ENCODE peak calls at places on chromosomes 4 and X, in ten cellular contexts. One of them, this sample, is unnamed. For H3K4me1, the result is how much of the 10 kb centered on the place peaks cover.

GRCh38 chrX:12446342-12447075 is 308.2 kb downstream of the FRMPD4 start:
- DNase-seq in tibial nerve: no peak
- DNase-seq in ovary: no peak
- DNase-seq in left lung: no peak
- DNase-seq in cardiac muscle cell: peak
- DNase-seq in stomach: no peak
- DNase-seq in OCI-LY7: no peak
- DNase-seq in hepatocyte: no peak
- DNase-seq in right lobe of liver: no peak
- DNase-seq in lower lobe of right lung: no peak
- DNase-seq in this sample: no peak

GRCh38 chr4:26197018-26197779 is 123.6 kb upstream of the RBPJ start:
- DNase-seq in right lobe of liver: no peak
- DNase-seq in stomach: peak
- DNase-seq in hepatocyte: no peak
- DNase-seq in ovary: no peak
- DNase-seq in left lung: no peak
- DNase-seq in cardiac muscle cell: peak
- DNase-seq in tibial nerve: no peak
- DNase-seq in lower lobe of right lung: no peak
- DNase-seq in OCI-LY7: peak
- DNase-seq in this sample: peak

GRCh38 chr4:97978791-97979488 is 164.3 kb downstream of the STPG2 start:
- DNase-seq in lower lobe of right lung: no peak
- DNase-seq in hepatocyte: no peak
- DNase-seq in tibial nerve: no peak
- DNase-seq in OCI-LY7: no peak
- DNase-seq in ovary: no peak
- DNase-seq in right lobe of liver: no peak
- DNase-seq in cardiac muscle cell: no peak
- DNase-seq in left lung: no peak
- DNase-seq in stomach: no peak
- DNase-seq in this sample: no peak

GRCh38 chr4:146465628-146466027 is 56.1 kb downstream of the SLC10A7 start:
- DNase-seq in left lung: no peak
- DNase-seq in OCI-LY7: no peak
- DNase-seq in right lobe of liver: no peak
- DNase-seq in tibial nerve: no peak
- DNase-seq in cardiac muscle cell: no peak
- DNase-seq in stomach: no peak
- DNase-seq in lower lobe of right lung: no peak
- DNase-seq in ovary: no peak
- DNase-seq in hepatocyte: no peak
- DNase-seq in this sample: no peak

GRCh38 chrX:79415056-79415455 is 47.9 kb upstream of the ITM2A start:
- DNase-seq in left lung: no peak
- DNase-seq in hepatocyte: no peak
- DNase-seq in stomach: no peak
- DNase-seq in tibial nerve: no peak
- DNase-seq in ovary: no peak
- DNase-seq in right lobe of liver: no peak
- DNase-seq in lower lobe of right lung: no peak
- DNase-seq in OCI-LY7: no peak
- DNase-seq in cardiac muscle cell: no peak
- DNase-seq in this sample: no peak

GRCh38 chr4:118215826-118216225 is 137.0 kb downstream of the PRSS12 start:
- DNase-seq in hepatocyte: no peak
- DNase-seq in tibial nerve: no peak
- DNase-seq in OCI-LY7: no peak
- DNase-seq in right lobe of liver: no peak
- DNase-seq in left lung: no peak
- DNase-seq in ovary: no peak
- DNase-seq in cardiac muscle cell: no peak
- DNase-seq in lower lobe of right lung: no peak
- DNase-seq in stomach: no peak
- DNase-seq in this sample: no peak

GRCh38 chrX:38166478-38167083 is 54.1 kb downstream of the SRPX start:
- DNase-seq in OCI-LY7: peak
- DNase-seq in ovary: no peak
- DNase-seq in left lung: no peak
- DNase-seq in stomach: no peak
- DNase-seq in lower lobe of right lung: no peak
- DNase-seq in tibial nerve: peak
- DNase-seq in cardiac muscle cell: peak
- DNase-seq in right lobe of liver: no peak
- DNase-seq in hepatocyte: peak
- DNase-seq in this sample: no peak

GRCh38 chr4:10983885-10984284 is 299.3 kb upstream of the CLNK start:
- DNase-seq in right lobe of liver: no peak
- DNase-seq in cardiac muscle cell: no peak
- DNase-seq in OCI-LY7: no peak
- DNase-seq in hepatocyte: no peak
- DNase-seq in tibial nerve: no peak
- DNase-seq in left lung: no peak
- DNase-seq in stomach: no peak
- DNase-seq in ovary: no peak
- DNase-seq in lower lobe of right lung: no peak
- DNase-seq in this sample: no peak

GRCh38 chr4:182145360-182145905 is 97.8 kb upstream of the TENM3 start:
- DNase-seq in lower lobe of right lung: no peak
- DNase-seq in OCI-LY7: no peak
- DNase-seq in cardiac muscle cell: peak
- DNase-seq in right lobe of liver: no peak
- DNase-seq in ovary: no peak
- DNase-seq in tibial nerve: no peak
- DNase-seq in left lung: no peak
- DNase-seq in hepatocyte: peak
- DNase-seq in stomach: no peak
- DNase-seq in this sample: no peak

GRCh38 chrX:47097018-47097417 is 18.8 kb downstream of the RGN start:
- DNase-seq in cardiac muscle cell: no peak
- DNase-seq in right lobe of liver: no peak
- DNase-seq in OCI-LY7: no peak
- DNase-seq in tibial nerve: no peak
- DNase-seq in left lung: no peak
- DNase-seq in hepatocyte: no peak
- DNase-seq in ovary: no peak
- DNase-seq in lower lobe of right lung: no peak
- DNase-seq in stomach: no peak
- DNase-seq in this sample: no peak

GRCh38 chr4:7422098-7422897 is 12.4 kb downstream of the PSAPL1 start:
- DNase-seq in stomach: peak
- DNase-seq in OCI-LY7: no peak
- DNase-seq in hepatocyte: no peak
- DNase-seq in cardiac muscle cell: no peak
- DNase-seq in lower lobe of right lung: peak
- DNase-seq in left lung: peak
- DNase-seq in right lobe of liver: peak
- DNase-seq in tibial nerve: no peak
- DNase-seq in ovary: no peak
- DNase-seq in this sample: peak

GRCh38 chrX:106263817-106264216 is 95.7 kb downstream of the PWWP3B start:
- DNase-seq in cardiac muscle cell: peak
- DNase-seq in right lobe of liver: no peak
- DNase-seq in tibial nerve: no peak
- DNase-seq in left lung: no peak
- DNase-seq in stomach: no peak
- DNase-seq in hepatocyte: no peak
- DNase-seq in OCI-LY7: no peak
- DNase-seq in ovary: peak
- DNase-seq in lower lobe of right lung: no peak
- DNase-seq in this sample: no peak

GRCh38 chrX:24396236-24396929 is 35.9 kb downstream of the SUPT20HL1 start:
- DNase-seq in OCI-LY7: no peak
- DNase-seq in ovary: no peak
- DNase-seq in hepatocyte: no peak
- DNase-seq in stomach: no peak
- DNase-seq in lower lobe of right lung: no peak
- DNase-seq in left lung: no peak
- DNase-seq in tibial nerve: no peak
- DNase-seq in cardiac muscle cell: peak
- DNase-seq in right lobe of liver: no peak
- DNase-seq in this sample: no peak

GRCh38 chr4:111960241-111960667 is 185.0 kb upstream of the FAM241A start:
- DNase-seq in cardiac muscle cell: no peak
- DNase-seq in stomach: no peak
- DNase-seq in tibial nerve: no peak
- DNase-seq in OCI-LY7: no peak
- DNase-seq in hepatocyte: no peak
- DNase-seq in lower lobe of right lung: no peak
- DNase-seq in left lung: no peak
- DNase-seq in ovary: no peak
- DNase-seq in right lobe of liver: no peak
- DNase-seq in this sample: no peak

GRCh38 chr4:8050555-8051206 is 107.9 kb downstream of the ABLIM2 start:
- DNase-seq in hepatocyte: peak
- DNase-seq in OCI-LY7: no peak
- DNase-seq in ovary: peak
- DNase-seq in left lung: no peak
- DNase-seq in right lobe of liver: peak
- DNase-seq in lower lobe of right lung: peak
- DNase-seq in stomach: peak
- DNase-seq in cardiac muscle cell: peak
- DNase-seq in tibial nerve: peak
- DNase-seq in this sample: peak

GRCh38 chr4:123587983-123588494 is 191.4 kb downstream of the SPRY1 start:
- DNase-seq in left lung: no peak
- DNase-seq in cardiac muscle cell: peak
- DNase-seq in lower lobe of right lung: no peak
- DNase-seq in OCI-LY7: no peak
- DNase-seq in tibial nerve: no peak
- DNase-seq in right lobe of liver: no peak
- DNase-seq in hepatocyte: peak
- DNase-seq in stomach: peak
- DNase-seq in ovary: peak
- DNase-seq in this sample: peak

GRCh38 chr4:151339472-151339871 is 14.1 kb upstream of the SH3D19 start:
- DNase-seq in hepatocyte: peak
- DNase-seq in ovary: no peak
- DNase-seq in left lung: no peak
- DNase-seq in right lobe of liver: no peak
- DNase-seq in stomach: no peak
- DNase-seq in OCI-LY7: no peak
- DNase-seq in tibial nerve: no peak
- DNase-seq in lower lobe of right lung: no peak
- DNase-seq in cardiac muscle cell: no peak
- DNase-seq in this sample: no peak

GRCh38 chrX:87338510-87338909 is 179.1 kb upstream of the KLHL4 start:
- DNase-seq in stomach: no peak
- DNase-seq in tibial nerve: no peak
- DNase-seq in left lung: no peak
- DNase-seq in hepatocyte: peak
- DNase-seq in ovary: no peak
- DNase-seq in right lobe of liver: no peak
- DNase-seq in OCI-LY7: peak
- DNase-seq in cardiac muscle cell: peak
- DNase-seq in lower lobe of right lung: no peak
- DNase-seq in this sample: no peak

GRCh38 chrX:110401142-110401541 is 42.5 kb downstream of the RTL9 start:
- DNase-seq in hepatocyte: no peak
- DNase-seq in lower lobe of right lung: no peak
- DNase-seq in right lobe of liver: no peak
- DNase-seq in cardiac muscle cell: no peak
- DNase-seq in OCI-LY7: peak
- DNase-seq in left lung: no peak
- DNase-seq in tibial nerve: no peak
- DNase-seq in ovary: no peak
- DNase-seq in stomach: no peak
- DNase-seq in this sample: no peak
- TF ChIP-seq CTCF in hepatocyte: no peak
- TF ChIP-seq CTCF in lower lobe of right lung: no peak
- TF ChIP-seq CTCF in right lobe of liver: no peak
- TF ChIP-seq CTCF in cardiac muscle cell: no peak
- TF ChIP-seq CTCF in OCI-LY7: peak
- TF ChIP-seq CTCF in left lung: no peak
- TF ChIP-seq CTCF in tibial nerve: no peak
- TF ChIP-seq CTCF in ovary: no peak
- TF ChIP-seq CTCF in stomach: no peak
- TF ChIP-seq CTCF in this sample: no peak

DNA sequence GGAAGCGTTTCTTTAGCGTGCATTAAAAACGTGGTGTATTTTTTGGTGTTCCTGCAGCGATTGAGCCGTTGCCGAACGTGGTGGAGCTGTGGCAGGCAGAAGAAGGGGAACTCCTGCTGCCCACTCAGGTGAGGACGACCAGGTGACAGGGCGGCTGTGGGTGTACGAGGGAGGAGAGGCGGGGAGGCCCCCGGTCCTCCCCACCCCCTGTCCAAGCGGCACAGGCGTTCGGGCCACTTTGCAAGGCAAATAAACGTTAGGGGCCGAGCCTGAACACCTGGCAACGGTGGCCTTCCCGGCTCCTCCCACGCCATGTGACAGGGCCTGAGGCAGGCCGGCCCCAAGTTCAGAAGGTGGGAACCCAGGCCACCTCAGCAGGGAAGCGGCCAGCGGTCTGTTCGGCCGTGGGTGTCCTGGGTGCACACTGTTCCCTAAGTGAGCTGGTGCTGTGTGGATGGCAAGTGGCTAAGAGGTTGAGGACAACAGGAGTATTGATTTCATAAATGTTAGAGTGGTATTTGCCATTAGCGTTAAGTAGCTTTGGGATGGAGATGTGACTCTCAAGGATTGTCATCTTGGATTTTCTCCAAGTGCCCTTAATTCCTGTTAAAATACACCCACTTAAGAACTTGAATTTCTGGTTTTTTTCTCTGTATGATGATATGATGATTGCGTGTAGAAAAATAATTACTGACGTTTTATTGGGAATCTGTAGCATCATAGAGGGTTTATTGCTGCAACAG is 1.2 kb downstream of the TMEM131L start:
- DNase-seq in hepatocyte: peak
- DNase-seq in lower lobe of right lung: peak
- DNase-seq in right lobe of liver: peak
- DNase-seq in tibial nerve: no peak
- DNase-seq in cardiac muscle cell: no peak
- DNase-seq in OCI-LY7: peak
- DNase-seq in left lung: peak
- DNase-seq in stomach: peak
- DNase-seq in ovary: peak
- DNase-seq in this sample: peak
- H3K4me1 ChIP-seq in hepatocyte: under half
- H3K4me1 ChIP-seq in lower lobe of right lung: half or more
- H3K4me1 ChIP-seq in right lobe of liver: under half
- H3K4me1 ChIP-seq in tibial nerve: under half
- H3K4me1 ChIP-seq in cardiac muscle cell: under half
- H3K4me1 ChIP-seq in OCI-LY7: half or more
- H3K4me1 ChIP-seq in left lung: half or more
- H3K4me1 ChIP-seq in stomach: half or more
- H3K4me1 ChIP-seq in ovary: under half
- H3K4me1 ChIP-seq in this sample: under half

GRCh38 chr4:724131-724530 is 18.5 kb downstream of the PCGF3 start:
- DNase-seq in left lung: no peak
- DNase-seq in hepatocyte: no peak
- DNase-seq in ovary: no peak
- DNase-seq in lower lobe of right lung: no peak
- DNase-seq in tibial nerve: no peak
- DNase-seq in cardiac muscle cell: no peak
- DNase-seq in OCI-LY7: no peak
- DNase-seq in stomach: no peak
- DNase-seq in right lobe of liver: no peak
- DNase-seq in this sample: peak
- TF ChIP-seq CTCF in left lung: no peak
- TF ChIP-seq CTCF in hepatocyte: no peak
- TF ChIP-seq CTCF in ovary: no peak
- TF ChIP-seq CTCF in lower lobe of right lung: no peak
- TF ChIP-seq CTCF in tibial nerve: no peak
- TF ChIP-seq CTCF in cardiac muscle cell: no peak
- TF ChIP-seq CTCF in OCI-LY7: no peak
- TF ChIP-seq CTCF in stomach: no peak
- TF ChIP-seq CTCF in right lobe of liver: no peak
- TF ChIP-seq CTCF in this sample: no peak

GRCh38 chrX:124217289-124218251 is 114.9 kb upstream of the TEX13D start:
- DNase-seq in left lung: no peak
- DNase-seq in OCI-LY7: peak
- DNase-seq in right lobe of liver: no peak
- DNase-seq in ovary: no peak
- DNase-seq in lower lobe of right lung: no peak
- DNase-seq in tibial nerve: peak
- DNase-seq in stomach: no peak
- DNase-seq in hepatocyte: no peak
- DNase-seq in cardiac muscle cell: peak
- DNase-seq in this sample: no peak
- H3K4me1 ChIP-seq in left lung: under half
- H3K4me1 ChIP-seq in OCI-LY7: under half
- H3K4me1 ChIP-seq in right lobe of liver: under half
- H3K4me1 ChIP-seq in ovary: under half
- H3K4me1 ChIP-seq in lower lobe of right lung: under half
- H3K4me1 ChIP-seq in tibial nerve: under half
- H3K4me1 ChIP-seq in stomach: under half
- H3K4me1 ChIP-seq in hepatocyte: under half
- H3K4me1 ChIP-seq in cardiac muscle cell: under half
- H3K4me1 ChIP-seq in this sample: under half